ENCODE peak calls at places on chromosomes 2 and 18, in five cellular contexts. N is cardiac muscle cell; Y is myocyte; K is HuH-7; H is stimulated activated CD4-positive, alpha-beta T cell treated with anti-CD3 and anti-CD28 coated beads, Interleukin-2, amount 100 ng/mL, for 48 hours. Q is an unnamed sample.

GRCh38 chr2:69456950-69457445 is 19.8 kb upstream of the NFU1 start:
- DNase-seq in Y (no peak), H (no peak), K (no peak), N (no peak), Q (no peak)

GRCh38 chr2:232839680-232840079 is 30.4 kb upstream of the SNORC start:
- DNase-seq in N (no peak), Y (no peak), K (no peak), H (no peak), Q (no peak)

GRCh38 chr18:26307161-26307773 is 81.0 kb downstream of the TAF4B start:
- DNase-seq in H (no peak), Y (peak), K (peak), N (peak), Q (peak)

GRCh38 chr2:44324971-44325426 is 36.3 kb downstream of the PREPL start:
- DNase-seq in N (peak), H (no peak), Y (peak), K (no peak), Q (no peak)

GRCh38 chr18:74715865-74716712 is 118.4 kb downstream of the ZNF407 start:
- DNase-seq in K (no peak), Y (no peak), H (no peak), N (no peak), Q (peak)

GRCh38 chr2:101119431-101119830 is 31.8 kb downstream of the TBC1D8 start:
- DNase-seq in H (no peak), N (no peak), K (no peak), Y (peak), Q (no peak)

GRCh38 chr2:239832101-239832994 is 192.8 kb downstream of the NDUFA10 start:
- DNase-seq in H (no peak), Y (no peak), K (no peak), N (no peak), Q (no peak)

GRCh38 chr2:220081171-220081570 is 453.7 kb downstream of the SLC4A3 start:
- DNase-seq in N (no peak), H (no peak), K (no peak), Y (no peak), Q (no peak)

GRCh38 chr2:86368181-86368824 is 30.9 kb upstream of the REEP1 start:
- DNase-seq in N (peak), K (peak), H (peak), Y (peak), Q (peak)

GRCh38 chr2:38076710-38077430 is 919 bp upstream of the CYP1B1 start:
- DNase-seq in N (peak), K (peak), H (peak), Y (peak), Q (no peak)

Q was measured in HepG2.